ENCODE peak calls at places on chromosomes 12 and 14, in four cellular contexts. O is adipocyte; B is nucleus accumbens; Y is activated CD4-positive, alpha-beta T cell treated with anti-CD3 and anti-CD28 coated beads for 48 hours. U is an unnamed sample.

GRCh38 chr12:2960996-2961616 is 1.9 kb downstream of the TEAD4 start:
- DNase-seq in O (no peak), B (no peak), Y (no peak), U (no peak)

GRCh38 chr14:22774011-22774706 is 7.7 kb downstream of the OXA1L start:
- DNase-seq in O (no peak), B (no peak), Y (no peak), U (no peak)

GRCh38 chr12:107929436-107929835 is 154.9 kb downstream of the ASCL4 start:
- DNase-seq in O (peak), B (no peak), Y (no peak), U (peak)

GRCh38 chr12:58521796-58522195 is 398.5 kb downstream of the LRIG3 start:
- DNase-seq in O (no peak), B (no peak), Y (no peak), U (no peak)

GRCh38 chr12:47458273-47458672 is 247.6 kb downstream of the RPAP3 start:
- DNase-seq in O (no peak), B (no peak), Y (no peak), U (no peak)

GRCh38 chr12:19916982-19917381 is 451.4 kb upstream of the PDE3A start:
- DNase-seq in O (no peak), B (no peak), Y (no peak), U (no peak)

GRCh38 chr12:84463756-84464495 is 448.7 kb downstream of the SLC6A15 start:
- DNase-seq in O (peak), B (no peak), Y (no peak), U (no peak)

GRCh38 chr14:36521598-36522345 is 1.7 kb upstream of the NKX2-1 start:
- DNase-seq in O (no peak), B (no peak), Y (no peak), U (no peak)

GRCh38 chr12:68080577-68080976 is 79.0 kb downstream of the IFNG start:
- DNase-seq in O (no peak), B (no peak), Y (peak), U (no peak)

GRCh38 chr12:19799886-19800602 is 360.8 kb downstream of the AEBP2 start:
- DNase-seq in O (no peak), B (no peak), Y (no peak), U (no peak)

GRCh38 chr12:110035534-110036104 is 12.7 kb downstream of the C12orf76 start:
- DNase-seq in O (no peak), B (no peak), Y (no peak), U (no peak)

GRCh38 chr14:101119830-101120571 is 216.5 kb upstream of the RTL1 start:
- DNase-seq in O (peak), B (no peak), Y (no peak), U (no peak)

GRCh38 chr12:89524201-89525001 is at the start of gene GALNT4:
- DNase-seq in O (peak), B (peak), Y (peak), U (peak)

GRCh38 chr12:108635201-108635996 is 1.7 kb upstream of the SELPLG start:
- DNase-seq in O (peak), B (no peak), Y (peak), U (no peak)

GRCh38 chr14:89178802-89179201 is 238.2 kb downstream of the FOXN3 start:
- DNase-seq in O (peak), B (no peak), Y (no peak), U (no peak)

GRCh38 chr12:64608901-64609542 is 1.3 kb upstream of the RASSF3 start:
- DNase-seq in O (peak), B (no peak), Y (peak), U (no peak)